ENCODE peak calls at places on chromosomes 13 and 19, in ten cellular contexts. F is upper lobe of right lung; I is IMR-90; X is effector memory CD4-positive, alpha-beta T cell; J is psoas muscle; T is left ventricle myocardium inferior; U is H9; W is endothelial cell of umbilical vein; O is tibial artery; C is aorta. N is an unnamed sample.

GRCh38 chr13:106753241-106753640 is 185.3 kb upstream of the ARGLU1 start:
- DNase-seq in F (no peak), I (no peak), X (no peak), J (no peak), T (no peak), U (no peak), W (peak; percentile 75), O (peak; percentile 26), C (no peak), N (no peak)

GRCh38 chr19:49403404-49404187 is 15.5 kb downstream of the KASH5 start:
- DNase-seq in F (no peak), I (peak; percentile 33), X (no peak), J (no peak), T (no peak), U (peak; percentile 96), W (no peak), O (no peak), C (no peak), N (peak; percentile 92)

GRCh38 chr13:69296130-69296529 is 811.5 kb upstream of the ATXN8OS start:
- DNase-seq in F (no peak), I (no peak), X (no peak), J (no peak), T (no peak), U (no peak), W (no peak), O (no peak), C (no peak), N (no peak)

GRCh38 chr19:15673176-15673654 is 328 bp downstream of the CYP4F12 start:
- DNase-seq in F (no peak), I (no peak), X (no peak), J (no peak), T (peak; percentile 15), U (no peak), W (no peak), O (no peak), C (no peak), N (no peak)

GRCh38 chr19:43784981-43785808 is 4.4 kb upstream of the KCNN4 start:
- DNase-seq in F (peak; percentile 70), I (peak; percentile 67), X (peak; percentile 20), J (no peak), T (no peak), U (peak; percentile 73), W (peak; percentile 73), O (no peak), C (peak; percentile 70), N (peak; percentile 55)

GRCh38 chr19:42440357-42441046 is 2.2 kb downstream of the CXCL17 start:
- DNase-seq in F (peak; percentile 91), I (peak; percentile 59), X (peak; percentile 45), J (peak; percentile 85), T (peak; percentile 77), U (peak; percentile 69), W (peak; percentile 63), O (peak; percentile 55), C (peak; percentile 92), N (no peak)

GRCh38 chr19:3580156-3580955 is 4.9 kb upstream of the GIPC3 start:
- DNase-seq in F (no peak), I (peak; percentile 98), X (no peak), J (no peak), T (no peak), U (no peak), W (peak; percentile 69), O (peak; percentile 51), C (no peak), N (no peak)

GRCh38 chr13:113460064-113460555 is 6.8 kb upstream of the ADPRHL1 start:
- DNase-seq in F (peak; percentile 45), I (no peak), X (no peak), J (no peak), T (no peak), U (no peak), W (no peak), O (no peak), C (no peak), N (no peak)

GRCh38 chr13:98222081-98222554 is 45.0 kb upstream of the RNF113B start:
- DNase-seq in F (no peak), I (peak; percentile 77), X (no peak), J (no peak), T (no peak), U (no peak), W (peak; percentile 88), O (no peak), C (no peak), N (no peak)

GRCh38 chr13:32537580-32538233 is 888 bp downstream of the N4BP2L2 start:
- DNase-seq in F (peak; percentile 78), I (no peak), X (no peak), J (peak; percentile 60), T (peak; percentile 33), U (peak; percentile 29), W (peak; percentile 6), O (peak; percentile 23), C (peak; percentile 80), N (no peak)

GRCh38 chr13:98285852-98286594 is 109.0 kb upstream of the RNF113B start:
- DNase-seq in F (no peak), I (no peak), X (no peak), J (no peak), T (no peak), U (no peak), W (no peak), O (no peak), C (no peak), N (no peak)

GRCh38 chr19:45852941-45853340 is 10.0 kb downstream of the SYMPK start:
- DNase-seq in F (peak; percentile 91), I (no peak), X (no peak), J (peak; percentile 5), T (no peak), U (no peak), W (no peak), O (no peak), C (no peak), N (no peak)

GRCh38 chr13:93227906-93228801 is 1.5 kb downstream of the GPC6 start:
- DNase-seq in F (peak; percentile 72), I (peak; percentile 87), X (no peak), J (peak; percentile 66), T (peak; percentile 33), U (peak; percentile 78), W (no peak), O (peak; percentile 68), C (peak; percentile 88), N (no peak)

GRCh38 chr19:7595466-7596133 is at the start of gene CAMSAP3:
- DNase-seq in F (peak; percentile 85), I (no peak), X (no peak), J (no peak), T (no peak), U (peak; percentile 86), W (no peak), O (no peak), C (no peak), N (peak; percentile 13)

GRCh38 chr13:88979465-88980180 is 1308.5 kb downstream of the SLITRK5 start:
- DNase-seq in F (no peak), I (no peak), X (no peak), J (no peak), T (no peak), U (no peak), W (no peak), O (no peak), C (no peak), N (no peak)

GRCh38 chr19:42277821-42278809 is 9.1 kb downstream of the CIC start:
- DNase-seq in F (no peak), I (no peak), X (no peak), J (peak; percentile 53), T (no peak), U (peak; percentile 36), W (peak; percentile 71), O (no peak), C (no peak), N (no peak)

GRCh38 chr19:43078311-43078710 is 4.2 kb downstream of the PSG2 start:
- DNase-seq in F (no peak), I (peak; percentile 81), X (no peak), J (no peak), T (no peak), U (no peak), W (no peak), O (no peak), C (no peak), N (no peak)

GRCh38 chr13:95603887-95604533 is 40.5 kb downstream of the DZIP1 start:
- DNase-seq in F (peak; percentile 70), I (no peak), X (no peak), J (no peak), T (no peak), U (no peak), W (peak; percentile 66), O (no peak), C (no peak), N (no peak)

DNA sequence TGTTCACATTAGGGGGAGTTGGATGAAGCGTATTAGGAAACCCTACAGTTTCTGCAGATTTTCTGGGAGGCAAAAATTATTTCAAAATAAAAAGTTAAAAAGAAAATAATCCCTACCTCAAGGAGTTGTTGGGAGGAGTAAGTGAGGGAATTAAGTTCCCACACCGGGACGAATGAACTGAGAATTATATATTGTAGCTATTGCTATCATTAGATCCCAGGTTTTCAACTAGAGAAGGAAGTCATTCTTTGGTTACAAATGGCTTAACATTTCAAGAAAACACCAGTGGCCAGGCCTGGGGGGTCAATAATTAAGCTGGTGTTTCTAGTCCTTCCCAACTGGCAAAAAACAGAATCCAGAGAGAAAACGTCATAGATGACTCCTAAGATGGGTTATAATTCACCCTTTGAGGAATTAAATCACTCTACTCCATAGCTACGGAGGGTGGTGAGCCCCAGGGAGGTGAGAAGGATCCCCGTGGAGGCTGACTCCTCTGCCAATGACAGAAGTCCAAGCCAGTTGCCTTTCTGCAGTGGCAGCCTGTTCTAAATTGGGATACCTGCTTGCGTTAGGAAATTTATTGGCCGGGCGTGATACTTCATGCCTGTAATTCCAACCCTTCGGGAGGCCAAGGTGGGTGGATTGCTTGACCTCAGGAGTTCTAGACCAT is 1.2 kb upstream of the MYDGF start:
- DNase-seq in F (no peak), I (no peak), X (no peak), J (no peak), T (no peak), U (no peak), W (no peak), O (no peak), C (no peak), N (no peak)
- H3K27ac ChIP-seq in F (peak overlapping the region; percentile 42), I (no peak overlapping the region), X (no peak overlapping the region), J (peak overlapping the region; percentile 92), T (peak overlapping the region; percentile 86), U (no peak overlapping the region), W (no peak overlapping the region), O (peak overlapping the region; percentile 16), C (no peak overlapping the region), N (no peak overlapping the region)

GRCh38 chr19:16890461-16891184 is 1.8 kb downstream of the F2RL3 start:
- DNase-seq in F (no peak), I (no peak), X (no peak), J (no peak), T (no peak), U (no peak), W (no peak), O (no peak), C (no peak), N (no peak)
- H3K4me1 ChIP-seq in F (peaks cover 19% of the 10 kb centered on the region), I (no peaks in the 10 kb centered on the region), X (peaks cover 7% of the 10 kb centered on the region), J (peaks cover 4% of the 10 kb centered on the region), T (peaks cover 61% of the 10 kb centered on the region), U (no peaks in the 10 kb centered on the region), W (peaks cover 14% of the 10 kb centered on the region), O (no peaks in the 10 kb centered on the region), C (no peaks in the 10 kb centered on the region), N (no peaks in the 10 kb centered on the region)

GRCh38 chr19:14494910-14495677 is 833 bp downstream of the GIPC1 start:
- DNase-seq in F (no peak), I (no peak), X (no peak), J (no peak), T (no peak), U (no peak), W (no peak), O (no peak), C (no peak), N (no peak)
- H3K27ac ChIP-seq in F (peak overlapping the region; percentile 80), I (peak overlapping the region; percentile 62), X (peak overlapping the region; percentile 37), J (peak overlapping the region; percentile 37), T (peak overlapping the region; percentile 83), U (no peak overlapping the region), W (no peak overlapping the region), O (peak overlapping the region; percentile 72), C (no peak overlapping the region), N (no peak overlapping the region)

GRCh38 chr19:21841081-21841783 is 5.2 kb upstream of the ZNF43 start:
- DNase-seq in F (no peak), I (no peak), X (no peak), J (no peak), T (no peak), U (no peak), W (no peak), O (no peak), C (no peak), N (no peak)
- H3K4me1 ChIP-seq in F (peaks cover 4% of the 10 kb centered on the region), I (no peaks in the 10 kb centered on the region), X (peaks cover 4% of the 10 kb centered on the region), J (no peaks in the 10 kb centered on the region), T (peaks cover 5% of the 10 kb centered on the region), U (no peaks in the 10 kb centered on the region), W (no peaks in the 10 kb centered on the region), O (peaks cover 5% of the 10 kb centered on the region), C (no peaks in the 10 kb centered on the region), N (no peaks in the 10 kb centered on the region)

N was measured in iPS DF 6.9.